ENCODE peak calls at places on chromosomes 4 and X, in eight cellular contexts. G, C, J, A, X, M, O and D are unnamed samples.

GRCh38 chr4:98501383-98501782 is 157.0 kb downstream of the TSPAN5 start:
- DNase-seq in G (no peak), C (peak), J (no peak), A (no peak), X (no peak), M (no peak), O (no peak), D (no peak)

GRCh38 chrX:68146054-68146453 is 287.2 kb downstream of the OPHN1 start:
- DNase-seq in G (no peak), C (peak), J (peak), A (no peak), X (no peak), M (peak), O (no peak), D (no peak)

GRCh38 chr4:38728651-38729141 is 54.1 kb downstream of the TLR10 start:
- DNase-seq in G (no peak), C (peak), J (no peak), A (no peak), X (peak), M (no peak), O (no peak), D (no peak)

GRCh38 chrX:77953708-77954107 is 15.7 kb downstream of the PGAM4 start:
- DNase-seq in G (no peak), C (peak), J (peak), A (no peak), X (no peak), M (no peak), O (no peak), D (no peak)

GRCh38 chrX:53479295-53479694 is 45.1 kb upstream of the HSD17B10 start:
- DNase-seq in G (no peak), C (no peak), J (peak), A (peak), X (no peak), M (no peak), O (no peak), D (peak)

GRCh38 chrX:34578237-34578636 is 78.8 kb downstream of the TMEM47 start:
- DNase-seq in G (peak), C (peak), J (peak), A (no peak), X (no peak), M (peak), O (no peak), D (no peak)

GRCh38 chr4:27005512-27006246 is 145.0 kb downstream of the STIM2 start:
- DNase-seq in G (no peak), C (no peak), J (peak), A (no peak), X (no peak), M (no peak), O (no peak), D (no peak)

GRCh38 chr4:78069859-78070258 is 12.7 kb downstream of the FRAS1 start:
- DNase-seq in G (no peak), C (no peak), J (no peak), A (no peak), X (no peak), M (no peak), O (no peak), D (no peak)

GRCh38 chrX:154804957-154805695 is at the start of gene MPP1:
- DNase-seq in G (peak), C (peak), J (peak), A (no peak), X (no peak), M (peak), O (peak), D (peak)

GRCh38 chrX:149312936-149313432 is 192.1 kb downstream of the IDS start:
- DNase-seq in G (no peak), C (no peak), J (peak), A (no peak), X (no peak), M (no peak), O (no peak), D (no peak)

GRCh38 chr4:20984011-20984836 is 284.0 kb downstream of the PACRGL start:
- DNase-seq in G (peak), C (no peak), J (peak), A (no peak), X (no peak), M (no peak), O (peak), D (no peak)

GRCh38 chrX:55451125-55451524 is 802 bp upstream of the MAGEH1 start:
- DNase-seq in G (no peak), C (no peak), J (no peak), A (no peak), X (no peak), M (no peak), O (no peak), D (no peak)

GRCh38 chrX:123185714-123186113 is 1.6 kb downstream of the GRIA3 start:
- DNase-seq in G (no peak), C (no peak), J (no peak), A (no peak), X (no peak), M (no peak), O (peak), D (no peak)

GRCh38 chrX:16573781-16574180 is 76.2 kb upstream of the S100G start:
- DNase-seq in G (no peak), C (no peak), J (peak), A (no peak), X (no peak), M (no peak), O (no peak), D (no peak)

GRCh38 chrX:107629533-107629909 is 1.2 kb downstream of the PRPS1 start:
- DNase-seq in G (no peak), C (no peak), J (peak), A (no peak), X (peak), M (peak), O (no peak), D (peak)

GRCh38 chrX:131792356-131792749 is 230.7 kb upstream of the STK26 start:
- DNase-seq in G (no peak), C (no peak), J (no peak), A (peak), X (peak), M (peak), O (peak), D (peak)

GRCh38 chr4:139576219-139576618 is 20.2 kb upstream of the SETD7 start:
- DNase-seq in G (no peak), C (no peak), J (no peak), A (no peak), X (no peak), M (no peak), O (no peak), D (no peak)

GRCh38 chr4:48877827-48878535 is 28.6 kb downstream of the OCIAD2 start:
- DNase-seq in G (no peak), C (no peak), J (no peak), A (no peak), X (no peak), M (no peak), O (no peak), D (no peak)

GRCh38 chr4:123390846-123391456 is 5.6 kb upstream of the SPRY1 start:
- DNase-seq in G (no peak), C (peak), J (peak), A (no peak), X (no peak), M (no peak), O (no peak), D (no peak)

GRCh38 chrX:23845316-23845932 is 62.3 kb downstream of the APOO start:
- DNase-seq in G (no peak), C (peak), J (peak), A (no peak), X (no peak), M (no peak), O (no peak), D (no peak)

GRCh38 chr4:5883916-5884315 is 9.0 kb downstream of the CRMP1 start:
- DNase-seq in G (no peak), C (no peak), J (no peak), A (no peak), X (no peak), M (no peak), O (no peak), D (no peak)

GRCh38 chrX:149638860-149639259 is 7.3 kb upstream of the TMEM185A start:
- DNase-seq in G (no peak), C (no peak), J (no peak), A (no peak), X (no peak), M (no peak), O (no peak), D (no peak)

GRCh38 chr4:159142254-159142653 is 39.4 kb downstream of the RAPGEF2 start:
- DNase-seq in G (no peak), C (no peak), J (peak), A (no peak), X (no peak), M (no peak), O (no peak), D (no peak)

GRCh38 chr4:64330143-64330542 is 79.1 kb downstream of the TECRL start:
- DNase-seq in G (no peak), C (no peak), J (no peak), A (no peak), X (no peak), M (no peak), O (no peak), D (no peak)

GRCh38 chrX:65750674-65751469 is 83.4 kb downstream of the MSN start:
- DNase-seq in G (no peak), C (peak), J (no peak), A (no peak), X (no peak), M (no peak), O (no peak), D (no peak)

GRCh38 chr4:26596843-26597242 is 13.0 kb downstream of the TBC1D19 start:
- DNase-seq in G (no peak), C (no peak), J (no peak), A (no peak), X (no peak), M (no peak), O (no peak), D (no peak)

GRCh38 chr4:111984169-111984873 is 160.9 kb upstream of the FAM241A start:
- DNase-seq in G (no peak), C (no peak), J (no peak), A (no peak), X (no peak), M (no peak), O (no peak), D (no peak)